ENCODE peak calls at places on chromosomes 7 and 10, in four cellular contexts. G is transverse colon; P is IMR-90; D is CD8-positive, alpha-beta memory T cell. E is an unnamed sample. For H3K4me1, the result is how much of the 10 kb centered on the place peaks cover.

GRCh38 chr7:77266162-77266807 is 66.7 kb upstream of the FGL2 start:
- DNase-seq in G (no peak), P (peak), D (no peak), E (no peak)

GRCh38 chr7:128831994-128832879 is 2.0 kb downstream of the FLNC start:
- DNase-seq in G (no peak), P (peak), D (no peak), E (no peak)

GRCh38 chr7:44808914-44809393 is 12.5 kb downstream of the PPIA start:
- DNase-seq in G (no peak), P (no peak), D (no peak), E (no peak)

GRCh38 chr7:5488286-5488878 is 64.7 kb upstream of the TNRC18 start:
- DNase-seq in G (no peak), P (no peak), D (no peak), E (no peak)

GRCh38 chr10:113480828-113481502 is 71.9 kb upstream of the HABP2 start:
- DNase-seq in G (no peak), P (no peak), D (no peak), E (no peak)

GRCh38 chr10:123858039-123858740 is 33.4 kb downstream of the CPXM2 start:
- DNase-seq in G (no peak), P (no peak), D (no peak), E (no peak)

GRCh38 chr7:155206286-155207020 is 91.2 kb upstream of the INSIG1 start:
- DNase-seq in G (peak), P (peak), D (peak), E (no peak)

GRCh38 chr10:51867956-51868355 is 168.6 kb upstream of the CSTF2T start:
- DNase-seq in G (no peak), P (peak), D (no peak), E (no peak)

GRCh38 chr7:82471351-82472020 is 27.9 kb upstream of the CACNA2D1 start:
- DNase-seq in G (no peak), P (no peak), D (no peak), E (no peak)

GRCh38 chr10:3763852-3764625 is 21.0 kb downstream of the KLF6 start:
- DNase-seq in G (no peak), P (peak), D (no peak), E (no peak)
- H3K4me3 ChIP-seq in G (no peak), P (no peak), D (no peak), E (no peak)

GRCh38 chr10:43222296-43222695 is 44.6 kb downstream of the RASGEF1A start:
- DNase-seq in G (no peak), P (no peak), D (no peak), E (no peak)

GRCh38 chr10:43225004-43225786 is 41.7 kb downstream of the RASGEF1A start:
- DNase-seq in G (peak), P (no peak), D (no peak), E (no peak)

GRCh38 chr10:43225787-43226153 is 41.1 kb downstream of the RASGEF1A start:
- DNase-seq in G (peak), P (no peak), D (peak), E (no peak)

GRCh38 chr10:43223056-43223455 is 43.8 kb downstream of the RASGEF1A start:
- DNase-seq in G (no peak), P (no peak), D (no peak), E (no peak)

GRCh38 chr10:43224321-43224720 is 42.5 kb downstream of the RASGEF1A start:
- DNase-seq in G (no peak), P (no peak), D (no peak), E (no peak)
- H3K4me1 ChIP-seq in G (under half), P (under half), D (under half), E (under half)

GRCh38 chr7:129969881-129970446 is 17.2 kb upstream of the UBE2H start:
- DNase-seq in G (peak), P (peak), D (no peak), E (no peak)
- H3K4me3 ChIP-seq in G (no peak), P (no peak), D (no peak), E (no peak)

GRCh38 chr7:26944486-26944885 is 80.1 kb upstream of the SKAP2 start:
- DNase-seq in G (no peak), P (no peak), D (no peak), E (no peak)

GRCh38 chr7:26948617-26949118 is 84.3 kb upstream of the SKAP2 start:
- DNase-seq in G (no peak), P (no peak), D (no peak), E (no peak)

GRCh38 chr7:26949319-26949718 is 84.9 kb upstream of the SKAP2 start:
- DNase-seq in G (no peak), P (no peak), D (no peak), E (no peak)

GRCh38 chr7:26950854-26951253 is 86.5 kb upstream of the SKAP2 start:
- DNase-seq in G (no peak), P (no peak), D (no peak), E (no peak)

GRCh38 chr7:26944959-26945358 is 80.6 kb upstream of the SKAP2 start:
- DNase-seq in G (no peak), P (no peak), D (no peak), E (no peak)
- H3K4me1 ChIP-seq in G (under half), P (under half), D (under half), E (under half)

DNA sequence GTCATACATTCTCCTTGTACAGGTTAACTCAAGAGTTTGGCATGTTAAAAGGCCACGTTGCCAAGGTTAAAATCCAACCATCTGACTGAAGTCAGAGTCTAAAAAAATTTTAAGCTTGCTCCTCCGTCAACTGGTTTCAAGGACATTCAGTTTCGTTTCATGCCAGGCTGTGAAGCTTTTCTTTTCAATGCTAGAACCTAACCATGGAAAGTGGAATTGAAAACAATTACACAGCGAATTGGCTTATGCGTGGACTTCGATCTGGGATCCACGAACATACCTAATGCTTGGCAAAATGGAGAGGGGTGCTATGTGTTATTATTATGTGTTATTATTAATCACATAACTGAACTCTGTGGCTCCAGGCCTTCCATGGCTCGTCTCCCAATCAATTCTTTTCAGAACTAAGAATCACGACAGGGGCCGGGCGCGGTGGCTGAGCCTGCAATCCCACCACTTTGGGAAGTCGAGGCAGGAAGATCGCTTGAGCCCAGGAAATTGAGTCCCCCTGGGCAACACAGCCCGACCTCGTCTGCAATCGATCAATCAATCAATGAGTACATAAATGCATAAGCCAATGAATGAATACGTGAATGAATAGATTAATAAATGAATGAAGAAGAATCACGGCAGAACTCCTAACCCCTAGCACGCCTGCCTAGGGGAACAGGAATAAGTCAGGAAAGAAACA is 785 bp upstream of the ARL5B start:
- DNase-seq in G (peak), P (peak), D (no peak), E (no peak)
- H3K4me3 ChIP-seq in G (peak), P (peak), D (peak), E (peak)

GRCh38 chr7:151821226-151821625 is 55.7 kb downstream of the PRKAG2 start:
- DNase-seq in G (no peak), P (no peak), D (no peak), E (no peak)

GRCh38 chr7:151823783-151824182 is 53.1 kb downstream of the PRKAG2 start:
- DNase-seq in G (no peak), P (no peak), D (no peak), E (no peak)

GRCh38 chr7:151821806-151822540 is 54.9 kb downstream of the PRKAG2 start:
- DNase-seq in G (no peak), P (no peak), D (no peak), E (no peak)

GRCh38 chr7:151824285-151824950 is 52.5 kb downstream of the PRKAG2 start:
- DNase-seq in G (no peak), P (no peak), D (no peak), E (no peak)

DNA sequence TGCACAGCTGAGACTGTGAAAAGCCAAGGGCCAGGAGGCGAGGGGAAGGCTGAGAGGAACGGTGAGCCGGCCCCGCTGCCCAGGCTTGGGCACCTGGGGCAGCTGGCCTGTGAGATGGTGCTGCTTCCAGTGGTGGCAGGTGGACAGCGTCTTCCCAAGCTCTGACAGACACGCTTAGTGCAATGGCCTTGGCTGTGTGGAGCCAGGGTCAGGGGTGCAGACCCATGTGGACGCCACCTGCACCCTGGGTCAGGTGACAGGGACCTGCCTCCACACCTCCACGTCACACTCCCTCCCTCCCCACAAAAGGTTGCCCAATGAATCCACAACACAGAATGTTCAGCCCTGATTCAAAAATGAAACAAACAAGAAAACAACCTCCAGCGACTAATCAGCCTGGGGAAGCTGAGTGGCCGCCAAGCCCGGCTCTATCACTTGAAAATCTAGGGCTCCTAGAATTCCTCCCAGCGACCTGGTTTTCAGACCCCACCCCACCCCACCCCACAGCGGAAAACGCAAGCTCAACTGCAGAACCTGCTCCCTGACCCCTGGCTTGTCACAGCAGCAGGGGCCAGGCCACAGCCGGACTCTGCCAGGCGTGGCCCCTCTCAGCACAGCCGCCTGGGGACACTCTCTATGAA is 54.3 kb downstream of the PRKAG2 start:
- DNase-seq in G (no peak), P (no peak), D (no peak), E (no peak)
- H3K4me1 ChIP-seq in G (under half), P (under half), D (under half), E (under half)

GRCh38 chr7:90626011-90626410 is 29.9 kb downstream of the CDK14 start:
- DNase-seq in G (no peak), P (peak), D (no peak), E (no peak)

GRCh38 chr7:90622670-90623069 is 26.5 kb downstream of the CDK14 start:
- DNase-seq in G (no peak), P (no peak), D (no peak), E (no peak)

GRCh38 chr7:90625051-90625450 is 28.9 kb downstream of the CDK14 start:
- DNase-seq in G (no peak), P (peak), D (no peak), E (no peak)

GRCh38 chr7:90625562-90625961 is 29.4 kb downstream of the CDK14 start:
- DNase-seq in G (peak), P (peak), D (no peak), E (no peak)

DNA sequence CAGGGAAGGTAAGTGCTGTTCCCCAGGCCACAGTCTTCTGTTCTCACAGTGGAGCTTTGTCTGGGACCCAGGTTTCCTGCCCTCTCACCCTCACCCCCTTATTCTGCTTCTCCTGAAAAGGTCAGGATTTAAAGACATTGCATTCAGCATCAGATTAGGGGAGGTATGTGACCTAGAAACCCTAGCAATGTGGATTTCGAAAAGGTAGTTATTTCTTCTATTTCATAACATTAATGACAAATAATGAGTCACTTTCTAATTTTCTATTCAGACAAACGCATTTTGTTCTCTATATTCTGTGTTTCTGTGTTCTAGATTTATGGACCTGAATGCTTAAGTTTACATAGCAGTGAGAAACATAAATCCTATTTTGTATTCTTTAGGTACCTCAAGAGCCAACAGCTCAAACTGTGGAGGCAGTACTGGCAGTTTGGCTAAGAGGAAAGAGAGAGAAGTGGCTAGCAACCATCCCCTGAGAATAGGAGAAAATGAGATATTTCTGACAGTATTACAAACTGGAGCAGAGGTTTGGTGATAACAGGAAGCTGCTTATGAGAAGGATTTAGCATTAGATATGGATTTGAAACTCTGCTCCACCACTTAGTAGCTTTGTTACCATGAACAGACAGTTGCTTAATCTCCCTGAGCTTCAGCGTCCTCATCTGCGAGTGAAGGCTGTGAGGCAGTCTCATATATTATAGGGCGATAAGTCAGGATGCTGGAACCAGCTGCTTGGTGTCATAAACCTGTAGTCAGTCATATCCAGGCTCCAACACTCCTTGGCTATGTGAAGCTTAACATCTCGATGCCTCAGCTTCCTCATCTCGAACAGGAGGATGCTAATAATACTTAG is 28.2 kb downstream of the CDK14 start:
- DNase-seq in G (no peak), P (peak), D (no peak), E (no peak)
- H3K4me3 ChIP-seq in G (no peak), P (no peak), D (no peak), E (no peak)

DNA sequence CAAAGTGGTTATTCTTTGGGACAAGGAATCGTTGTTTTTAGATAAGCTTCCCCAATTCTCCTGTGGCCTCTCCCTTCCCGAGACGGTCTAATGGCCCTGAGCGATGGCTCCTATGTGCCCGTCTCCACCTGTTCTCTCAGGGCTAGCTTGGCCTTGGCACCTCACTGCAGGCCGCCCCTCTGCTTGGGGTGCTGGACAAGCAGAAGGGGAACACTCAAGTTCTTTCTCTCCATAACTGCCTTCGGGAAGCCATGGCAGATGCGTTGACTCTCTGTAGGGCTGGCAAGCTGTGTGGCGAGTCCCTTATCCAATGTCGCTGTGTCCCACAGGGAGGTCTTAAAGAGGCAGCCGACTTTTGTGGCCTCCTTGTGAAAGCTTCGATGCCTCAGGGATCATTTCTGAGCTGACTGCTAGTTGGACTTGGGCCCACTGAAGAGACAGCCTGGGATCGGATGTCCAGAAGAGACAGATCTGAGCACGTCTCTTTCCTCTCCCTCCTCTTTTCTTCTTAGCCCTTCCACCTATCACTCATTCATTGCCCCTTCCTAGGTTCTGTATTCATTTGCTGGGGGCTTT is 70.8 kb downstream of the GRK5 start:
- DNase-seq in G (no peak), P (no peak), D (no peak), E (no peak)
- H3K4me1 ChIP-seq in G (under half), P (under half), D (under half), E (under half)

GRCh38 chr10:87506988-87507387 is 2.3 kb downstream of the MINPP1 start:
- DNase-seq in G (no peak), P (no peak), D (no peak), E (no peak)
- H3K4me3 ChIP-seq in G (no peak), P (no peak), D (no peak), E (no peak)